ENCODE peak calls at places on chromosomes 5 and 9, in six cellular contexts. L is cardiac muscle cell, A is tibial nerve, D is PC-9, S is fibroblast of villous mesenchyme, X is kidney epithelial cell. H is an unnamed sample.

GRCh38 chr5:157596449-157596848 is 20.9 kb upstream of the ADAM19 start:
- DNase-seq in L (no peak), A (no peak), D (no peak), S (no peak), X (no peak), H (no peak)

GRCh38 chr9:911003-911402 is 65.5 kb upstream of the DMRT3 start:
- DNase-seq in L (no peak), A (no peak), D (no peak), S (no peak), X (no peak), H (no peak)

GRCh38 chr5:154059583-154059982 is 20.8 kb downstream of the MFAP3 start:
- DNase-seq in L (no peak), A (no peak), D (no peak), S (no peak), X (no peak), H (no peak)

GRCh38 chr9:136361047-136361756 is 2.3 kb downstream of the DNLZ start:
- DNase-seq in L (no peak), A (no peak), D (no peak), S (peak), X (no peak), H (peak)

GRCh38 chr9:36064448-36065037 is 27.8 kb downstream of the RECK start:
- DNase-seq in L (peak), A (no peak), D (no peak), S (no peak), X (no peak), H (no peak)

GRCh38 chr5:174320051-174320450 is 274.5 kb downstream of the NSG2 start:
- DNase-seq in L (no peak), A (no peak), D (no peak), S (no peak), X (no peak), H (no peak)

GRCh38 chr9:127318651-127319167 is 54.1 kb downstream of the GARNL3 start:
- DNase-seq in L (peak), A (no peak), D (no peak), S (peak), X (peak), H (no peak)

GRCh38 chr9:92147030-92147853 is 32.0 kb upstream of the SPTLC1 start:
- DNase-seq in L (peak), A (no peak), D (peak), S (peak), X (peak), H (no peak)

GRCh38 chr5:135222771-135223170 is 176.3 kb downstream of the MACROH2A1 start:
- DNase-seq in L (no peak), A (no peak), D (no peak), S (no peak), X (no peak), H (no peak)

GRCh38 chr9:18245911-18246310 is 228.0 kb upstream of the ADAMTSL1 start:
- DNase-seq in L (no peak), A (no peak), D (no peak), S (no peak), X (no peak), H (no peak)

GRCh38 chr5:134738963-134739661 is 764 bp downstream of the CAMLG start:
- DNase-seq in L (peak), A (no peak), D (peak), S (peak), X (no peak), H (peak)

GRCh38 chr5:100803391-100803790 is 99.7 kb downstream of the ST8SIA4 start:
- DNase-seq in L (peak), A (no peak), D (no peak), S (peak), X (no peak), H (no peak)

GRCh38 chr9:21110708-21111576 is 30.7 kb downstream of the IFNW1 start:
- DNase-seq in L (peak), A (no peak), D (peak), S (peak), X (peak), H (peak)

GRCh38 chr5:43854697-43855292 is 251.8 kb downstream of the NNT start:
- DNase-seq in L (peak), A (no peak), D (no peak), S (no peak), X (no peak), H (no peak)

GRCh38 chr9:94717656-94718225 is 8.8 kb upstream of the AOPEP start:
- DNase-seq in L (peak), A (no peak), D (peak), S (peak), X (no peak), H (no peak)

GRCh38 chr9:21265421-21266189 is 25.8 kb upstream of the IFNA14 start:
- DNase-seq in L (no peak), A (no peak), D (no peak), S (no peak), X (no peak), H (no peak)

GRCh38 chr9:22645893-22646292 is 199.3 kb downstream of the DMRTA1 start:
- DNase-seq in L (no peak), A (no peak), D (no peak), S (no peak), X (no peak), H (no peak)

GRCh38 chr5:59712836-59713487 is 180.6 kb downstream of the PDE4D start:
- DNase-seq in L (peak), A (no peak), D (no peak), S (no peak), X (no peak), H (no peak)

GRCh38 chr5:90861843-90862586 is 303.4 kb downstream of the ADGRV1 start:
- DNase-seq in L (no peak), A (no peak), D (no peak), S (no peak), X (no peak), H (no peak)

GRCh38 chr9:76215066-76215465 is 179.2 kb downstream of the RFK start:
- DNase-seq in L (peak), A (no peak), D (peak), S (peak), X (no peak), H (peak)

GRCh38 chr5:93582677-93583524 is at the start of gene NR2F1:
- DNase-seq in L (peak), A (peak), D (peak), S (peak), X (peak), H (peak)

DNA sequence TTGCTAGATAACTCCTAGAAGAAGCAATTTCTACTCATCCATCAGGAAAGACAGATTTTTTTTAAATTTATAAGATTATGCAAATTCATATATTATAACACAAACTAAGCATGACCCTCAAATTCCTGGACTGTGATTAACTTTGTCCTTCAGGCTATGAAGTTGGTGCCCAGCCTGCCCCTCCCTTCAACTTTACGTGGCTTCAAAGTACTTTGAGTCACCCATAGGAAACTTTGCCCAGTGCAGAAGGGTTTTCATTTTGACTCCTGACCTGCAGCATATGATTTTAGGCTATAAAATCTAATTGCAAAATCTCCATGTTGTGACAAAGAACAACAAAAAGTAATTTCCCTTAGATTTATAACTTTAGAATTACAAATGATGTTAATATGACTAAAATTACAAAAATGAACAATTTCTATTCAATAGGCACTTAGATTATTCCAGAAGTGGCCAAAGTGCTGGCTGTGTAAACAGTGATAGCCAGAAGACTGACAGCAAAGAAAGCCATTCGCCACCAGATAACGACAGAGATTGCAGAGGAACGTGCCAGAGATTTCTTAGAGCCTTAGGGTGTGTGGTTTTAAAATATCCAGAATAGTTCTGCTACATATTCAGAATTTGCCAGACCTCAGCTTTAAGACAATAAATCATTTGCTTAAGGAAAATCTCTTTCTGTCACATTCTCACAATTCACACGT is 197.4 kb downstream of the SEMA5A start:
- DNase-seq in L (peak), A (no peak), D (peak), S (peak), X (no peak), H (no peak)
- H3K4me3 ChIP-seq in L (no peak), A (no peak), D (peak), S (no peak), X (no peak), H (no peak)

DNA sequence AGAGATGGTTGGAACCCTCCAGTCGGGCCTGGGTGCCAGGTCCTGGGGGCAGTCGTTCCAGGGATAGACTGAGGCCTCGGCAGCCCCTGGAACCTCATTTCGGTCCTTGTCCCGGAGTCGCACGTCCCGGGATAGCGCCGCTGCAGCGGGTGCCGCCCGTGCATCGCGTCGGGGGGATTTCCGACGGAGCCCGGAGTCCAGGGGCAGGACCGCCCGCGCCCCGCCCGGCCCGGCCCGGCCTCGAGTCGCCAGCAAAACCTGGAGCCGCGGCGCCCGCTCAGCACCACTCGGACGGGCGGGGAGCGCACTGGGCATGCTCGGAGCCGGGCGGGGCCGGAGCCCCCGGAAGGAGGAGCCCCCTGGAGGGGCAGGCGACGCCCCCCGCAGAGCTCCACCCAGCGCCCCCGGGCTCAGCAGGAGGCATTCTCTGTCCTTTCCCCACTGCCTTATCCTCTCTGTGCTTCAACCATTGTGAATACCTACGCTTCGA is 1.6 kb upstream of the PTPN3 start:
- DNase-seq in L (peak), A (no peak), D (no peak), S (no peak), X (no peak), H (peak)
- H3K4me3 ChIP-seq in L (peak), A (peak), D (peak), S (peak), X (peak), H (no peak)

GRCh38 chr9:84827248-84827786 is 157.8 kb downstream of the NTRK2 start:
- DNase-seq in L (no peak), A (no peak), D (no peak), S (no peak), X (no peak), H (no peak)

GRCh38 chr9:84822589-84823233 is 153.2 kb downstream of the NTRK2 start:
- DNase-seq in L (no peak), A (no peak), D (no peak), S (no peak), X (no peak), H (no peak)

GRCh38 chr9:84828101-84828500 is 158.6 kb downstream of the NTRK2 start:
- DNase-seq in L (no peak), A (no peak), D (no peak), S (no peak), X (no peak), H (no peak)

GRCh38 chr9:84819446-84819845 is 149.9 kb downstream of the NTRK2 start:
- DNase-seq in L (no peak), A (no peak), D (no peak), S (no peak), X (no peak), H (no peak)

DNA sequence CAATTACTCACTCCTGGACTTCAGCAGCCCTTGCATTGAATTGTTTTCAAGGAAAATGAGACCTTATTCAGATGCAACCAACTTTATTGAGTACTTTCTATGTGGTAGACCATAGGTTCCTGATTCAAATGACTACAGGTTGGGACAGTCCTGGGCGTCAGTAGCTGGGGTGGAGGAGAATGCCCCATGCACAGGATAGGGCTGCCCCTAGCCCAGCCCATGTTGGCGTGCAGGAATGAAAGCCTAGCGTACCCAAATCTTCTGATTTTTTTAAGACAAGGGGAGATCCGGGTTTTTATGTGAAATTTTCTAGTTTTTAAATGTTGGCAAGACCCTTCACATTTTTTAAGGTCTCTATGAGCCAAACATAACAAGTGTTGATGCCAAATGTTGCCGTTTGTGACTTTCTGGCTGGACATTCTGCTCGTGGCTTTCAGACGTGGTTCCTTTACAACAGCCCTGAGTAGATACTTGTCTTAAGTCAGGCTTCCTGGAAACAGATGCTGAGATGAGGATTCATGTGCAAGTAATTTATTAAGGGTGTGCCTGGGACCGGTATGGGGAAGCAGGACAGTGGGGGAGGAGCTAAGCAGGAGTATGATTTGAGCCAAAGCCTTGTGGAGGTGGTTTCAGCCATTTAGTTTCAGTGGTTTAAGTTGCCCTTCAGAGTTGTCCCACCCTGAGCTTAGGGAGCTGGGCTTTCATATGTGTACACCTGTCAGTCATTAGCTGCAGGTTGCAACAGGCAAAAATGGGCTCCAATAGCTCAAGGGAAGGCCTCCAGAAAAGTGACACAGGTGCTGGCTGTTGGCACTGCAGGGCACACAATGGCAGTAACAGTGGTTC is 154.1 kb downstream of the NTRK2 start:
- DNase-seq in L (no peak), A (no peak), D (peak), S (no peak), X (no peak), H (no peak)
- H3K4me3 ChIP-seq in L (no peak), A (no peak), D (no peak), S (no peak), X (no peak), H (no peak)

DNA sequence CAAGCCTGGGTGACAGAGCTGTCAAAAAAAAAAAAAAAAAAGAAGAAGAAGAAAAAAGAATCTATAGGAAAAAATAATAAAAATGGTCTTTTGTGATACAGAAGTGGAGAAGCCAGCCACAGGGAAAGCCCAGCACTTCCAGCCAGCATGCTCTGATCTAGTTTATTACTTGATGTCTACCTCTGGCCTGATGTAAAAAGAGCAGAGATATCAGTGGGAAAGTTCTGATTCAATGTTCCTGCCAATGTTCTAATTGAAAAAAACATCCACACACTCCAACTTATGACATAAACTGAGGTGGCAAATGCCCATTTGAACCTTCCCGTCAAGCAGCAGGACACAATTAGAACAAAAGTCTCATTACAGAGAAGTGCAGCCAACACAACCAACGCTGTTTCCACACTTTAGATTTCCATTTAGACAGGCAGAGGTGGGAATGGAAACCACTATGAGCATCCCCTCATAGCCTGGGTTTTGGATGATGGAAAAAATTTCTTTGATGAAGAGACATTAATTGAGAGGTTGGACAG is 5.7 kb downstream of the RBM18 start:
- DNase-seq in L (no peak), A (no peak), D (no peak), S (no peak), X (no peak), H (no peak)
- H3K4me3 ChIP-seq in L (no peak), A (no peak), D (no peak), S (no peak), X (no peak), H (no peak)

H was measured in BE2C.